ENCODE peak calls at places on chromosomes 7 and 10, in seven cellular contexts. S is Panc1; R is stimulated activated CD4-positive, alpha-beta T cell treated with anti-CD3 and anti-CD28 coated beads, Interleukin-4, amount 100 ng/mL, for 4 hours; P is colonic mucosa; U is natural killer cell treated with Interleukin-12 subunit alpha and Interleukin-12 subunit beta and Interleukin-15 and Interleukin-18, amount 100 ng/mL, for 72 hours; W is posterior cingulate gyrus; D is NCI-H1105. V is an unnamed sample.

GRCh38 chr10:124710266-124710881 is 33.8 kb downstream of the FAM53B start:
- DNase-seq in S (no peak), R (no peak), P (no peak), U (no peak), W (peak), D (no peak), V (no peak)

GRCh38 chr7:1413936-1414639 is 45.2 kb downstream of the MICALL2 start:
- DNase-seq in S (no peak), R (no peak), P (no peak), U (no peak), W (no peak), D (no peak), V (no peak)

GRCh38 chr10:117823980-117824379 is 222.8 kb downstream of the RAB11FIP2 start:
- DNase-seq in S (no peak), R (no peak), P (no peak), U (no peak), W (no peak), D (no peak), V (no peak)

GRCh38 chr7:11261470-11261869 is 287.8 kb downstream of the PHF14 start:
- DNase-seq in S (no peak), R (no peak), P (no peak), U (no peak), W (no peak), D (peak), V (peak)

GRCh38 chr10:3081383-3081981 is 14.1 kb downstream of the PFKP start:
- DNase-seq in S (no peak), R (no peak), P (no peak), U (no peak), W (no peak), D (no peak), V (no peak)

GRCh38 chr7:150321788-150322113 is 1.4 kb upstream of the LRRC61 start:
- DNase-seq in S (no peak), R (no peak), P (no peak), U (no peak), W (no peak), D (no peak), V (no peak)

GRCh38 chr10:48453451-48454301 is 147.2 kb downstream of the MAPK8 start:
- DNase-seq in S (no peak), R (no peak), P (no peak), U (peak), W (peak), D (no peak), V (no peak)

GRCh38 chr10:92857904-92858514 is 9.7 kb downstream of the EXOC6 start:
- DNase-seq in S (no peak), R (no peak), P (no peak), U (no peak), W (no peak), D (no peak), V (no peak)

GRCh38 chr10:75660833-75661232 is 229.4 kb downstream of the LRMDA start:
- DNase-seq in S (no peak), R (no peak), P (no peak), U (no peak), W (no peak), D (peak), V (no peak)

GRCh38 chr7:128459394-128459878 is 3.8 kb downstream of the HILPDA start:
- DNase-seq in S (no peak), R (peak), P (peak), U (peak), W (no peak), D (no peak), V (no peak)

GRCh38 chr10:63825111-63825510 is 303.9 kb downstream of the REEP3 start:
- DNase-seq in S (no peak), R (no peak), P (no peak), U (no peak), W (no peak), D (no peak), V (no peak)

GRCh38 chr7:70738080-70738479 is 393.9 kb upstream of the GALNT17 start:
- DNase-seq in S (no peak), R (no peak), P (peak), U (no peak), W (no peak), D (no peak), V (no peak)

GRCh38 chr7:97002555-97003261 is 2.6 kb upstream of the DLX6 start:
- DNase-seq in S (no peak), R (no peak), P (no peak), U (no peak), W (peak), D (no peak), V (no peak)

GRCh38 chr10:66625709-66626590 is 299.9 kb upstream of the LRRTM3 start:
- DNase-seq in S (no peak), R (no peak), P (no peak), U (no peak), W (no peak), D (no peak), V (peak)

GRCh38 chr7:23347682-23348180 is 48.6 kb downstream of the MALSU1 start:
- DNase-seq in S (peak), R (no peak), P (no peak), U (no peak), W (no peak), D (no peak), V (no peak)

GRCh38 chr10:67487906-67488619 is 207.9 kb downstream of the CTNNA3 start:
- DNase-seq in S (no peak), R (no peak), P (no peak), U (no peak), W (no peak), D (no peak), V (no peak)

GRCh38 chr10:96377816-96378294 is 19.1 kb upstream of the OPALIN start:
- DNase-seq in S (no peak), R (no peak), P (no peak), U (no peak), W (no peak), D (no peak), V (no peak)

GRCh38 chr7:151014950-151015349 is 9.3 kb downstream of the ATG9B start:
- DNase-seq in S (no peak), R (no peak), P (peak), U (no peak), W (no peak), D (no peak), V (no peak)

GRCh38 chr7:41705109-41705871 is 2.4 kb upstream of the INHBA start:
- DNase-seq in S (no peak), R (peak), P (peak), U (peak), W (peak), D (peak), V (peak)

GRCh38 chr7:26199301-26200112 is 1.0 kb downstream of the HNRNPA2B1 start:
- DNase-seq in S (no peak), R (peak), P (peak), U (peak), W (no peak), D (peak), V (no peak)

V was measured in SHP77 treated with DMSO at 0.1 percent for 48 hours.